ENCODE peak calls at places on chromosomes 16 and 17, in four cellular contexts. One of them, this sample, is unnamed.

GRCh38 chr17:75822119-75822799 is 21.9 kb downstream of the UNC13D start:
- DNase-seq in AG08395: no peak
- DNase-seq in NCI-H1092: no peak
- DNase-seq in NCI-H748 treated with DMSO at 0.1 percent for 48 hours: no peak
- DNase-seq in this sample: peak; percentile 71

GRCh38 chr17:83053779-83054451 is 25.5 kb upstream of the METRNL start:
- DNase-seq in AG08395: no peak
- DNase-seq in NCI-H1092: no peak
- DNase-seq in NCI-H748 treated with DMSO at 0.1 percent for 48 hours: no peak
- DNase-seq in this sample: no peak

GRCh38 chr16:26005336-26005735 is 313.6 kb downstream of the HS3ST4 start:
- DNase-seq in AG08395: no peak
- DNase-seq in NCI-H1092: no peak
- DNase-seq in NCI-H748 treated with DMSO at 0.1 percent for 48 hours: peak; percentile 1
- DNase-seq in this sample: no peak

GRCh38 chr16:88377961-88378360 is 4.8 kb upstream of the ZNF469 start:
- DNase-seq in AG08395: no peak
- DNase-seq in NCI-H1092: no peak
- DNase-seq in NCI-H748 treated with DMSO at 0.1 percent for 48 hours: no peak
- DNase-seq in this sample: no peak

GRCh38 chr16:86508947-86509758 is 1.2 kb upstream of the FOXF1 start:
- DNase-seq in AG08395: peak; percentile 75
- DNase-seq in NCI-H1092: no peak
- DNase-seq in NCI-H748 treated with DMSO at 0.1 percent for 48 hours: peak; percentile 12
- DNase-seq in this sample: no peak

GRCh38 chr16:77191259-77191969 is 424 bp downstream of the MON1B start:
- DNase-seq in AG08395: no peak
- DNase-seq in NCI-H1092: no peak
- DNase-seq in NCI-H748 treated with DMSO at 0.1 percent for 48 hours: no peak
- DNase-seq in this sample: peak; percentile 48

GRCh38 chr16:84795338-84796053 is 24.3 kb upstream of the CRISPLD2 start:
- DNase-seq in AG08395: peak; percentile 87
- DNase-seq in NCI-H1092: no peak
- DNase-seq in NCI-H748 treated with DMSO at 0.1 percent for 48 hours: no peak
- DNase-seq in this sample: no peak

GRCh38 chr17:8084250-8084649 is 3.3 kb downstream of the ALOX12B start:
- DNase-seq in AG08395: no peak
- DNase-seq in NCI-H1092: no peak
- DNase-seq in NCI-H748 treated with DMSO at 0.1 percent for 48 hours: no peak
- DNase-seq in this sample: no peak

GRCh38 chr16:89565256-89565505 is 4.7 kb downstream of the RPL13 start:
- DNase-seq in AG08395: no peak
- DNase-seq in NCI-H1092: no peak
- DNase-seq in NCI-H748 treated with DMSO at 0.1 percent for 48 hours: no peak
- DNase-seq in this sample: peak; percentile 46

GRCh38 chr17:72429066-72429638 is 308.3 kb downstream of the SOX9 start:
- DNase-seq in AG08395: no peak
- DNase-seq in NCI-H1092: no peak
- DNase-seq in NCI-H748 treated with DMSO at 0.1 percent for 48 hours: no peak
- DNase-seq in this sample: no peak

GRCh38 chr16:3188925-3189825 is 1.2 kb downstream of the OR1F1 start:
- DNase-seq in AG08395: peak; percentile 48
- DNase-seq in NCI-H1092: no peak
- DNase-seq in NCI-H748 treated with DMSO at 0.1 percent for 48 hours: no peak
- DNase-seq in this sample: peak; percentile 76

GRCh38 chr16:89423709-89424260 is 66.6 kb downstream of the ANKRD11 start:
- DNase-seq in AG08395: no peak
- DNase-seq in NCI-H1092: no peak
- DNase-seq in NCI-H748 treated with DMSO at 0.1 percent for 48 hours: no peak
- DNase-seq in this sample: no peak

GRCh38 chr16:3017806-3018506 is at the start of gene CLDN6:
- DNase-seq in AG08395: no peak
- DNase-seq in NCI-H1092: peak; percentile 45
- DNase-seq in NCI-H748 treated with DMSO at 0.1 percent for 48 hours: no peak
- DNase-seq in this sample: peak; percentile 92

GRCh38 chr17:67046398-67046797 is 2.0 kb downstream of the CACNG1 start:
- DNase-seq in AG08395: no peak
- DNase-seq in NCI-H1092: no peak
- DNase-seq in NCI-H748 treated with DMSO at 0.1 percent for 48 hours: no peak
- DNase-seq in this sample: no peak

GRCh38 chr16:81625544-81626152 is 153.4 kb upstream of the PLCG2 start:
- DNase-seq in AG08395: peak; percentile 70
- DNase-seq in NCI-H1092: peak; percentile 52
- DNase-seq in NCI-H748 treated with DMSO at 0.1 percent for 48 hours: no peak
- DNase-seq in this sample: no peak

GRCh38 chr17:3602499-3602898 is 6.7 kb downstream of the TRPV1 start:
- DNase-seq in AG08395: no peak
- DNase-seq in NCI-H1092: no peak
- DNase-seq in NCI-H748 treated with DMSO at 0.1 percent for 48 hours: no peak
- DNase-seq in this sample: peak; percentile 61

GRCh38 chr16:86344881-86345280 is 165.4 kb upstream of the FOXF1 start:
- DNase-seq in AG08395: no peak
- DNase-seq in NCI-H1092: no peak
- DNase-seq in NCI-H748 treated with DMSO at 0.1 percent for 48 hours: no peak
- DNase-seq in this sample: no peak

GRCh38 chr17:29251969-29252866 is 5.6 kb downstream of the CRYBA1 start:
- DNase-seq in AG08395: peak; percentile 15
- DNase-seq in NCI-H1092: no peak
- DNase-seq in NCI-H748 treated with DMSO at 0.1 percent for 48 hours: no peak
- DNase-seq in this sample: peak; percentile 32

GRCh38 chr16:12002447-12003006 is 26.0 kb downstream of the SNX29 start:
- DNase-seq in AG08395: peak; percentile 57
- DNase-seq in NCI-H1092: peak; percentile 48
- DNase-seq in NCI-H748 treated with DMSO at 0.1 percent for 48 hours: no peak
- DNase-seq in this sample: no peak

GRCh38 chr17:46850688-46851028 is 725 bp upstream of the WNT9B start:
- DNase-seq in AG08395: no peak
- DNase-seq in NCI-H1092: no peak
- DNase-seq in NCI-H748 treated with DMSO at 0.1 percent for 48 hours: no peak
- DNase-seq in this sample: no peak

GRCh38 chr17:80471922-80472321 is 4.5 kb downstream of the NPTX1 start:
- DNase-seq in AG08395: no peak
- DNase-seq in NCI-H1092: no peak
- DNase-seq in NCI-H748 treated with DMSO at 0.1 percent for 48 hours: no peak
- DNase-seq in this sample: no peak

GRCh38 chr17:40827746-40828453 is 5.5 kb upstream of the KRT10 start:
- DNase-seq in AG08395: no peak
- DNase-seq in NCI-H1092: no peak
- DNase-seq in NCI-H748 treated with DMSO at 0.1 percent for 48 hours: no peak
- DNase-seq in this sample: no peak

GRCh38 chr17:27310548-27311110 is 16.7 kb downstream of the WSB1 start:
- DNase-seq in AG08395: no peak
- DNase-seq in NCI-H1092: no peak
- DNase-seq in NCI-H748 treated with DMSO at 0.1 percent for 48 hours: no peak
- DNase-seq in this sample: no peak

GRCh38 chr16:85916141-85916890 is 17.4 kb downstream of the IRF8 start:
- DNase-seq in AG08395: no peak
- DNase-seq in NCI-H1092: no peak
- DNase-seq in NCI-H748 treated with DMSO at 0.1 percent for 48 hours: no peak
- DNase-seq in this sample: no peak

GRCh38 chr17:34669511-34669910 is 90.1 kb downstream of the TMEM132E start:
- DNase-seq in AG08395: no peak
- DNase-seq in NCI-H1092: no peak
- DNase-seq in NCI-H748 treated with DMSO at 0.1 percent for 48 hours: no peak
- DNase-seq in this sample: no peak

GRCh38 chr17:7651959-7652658 is 1.4 kb downstream of the ATP1B2 start:
- DNase-seq in AG08395: no peak
- DNase-seq in NCI-H1092: no peak
- DNase-seq in NCI-H748 treated with DMSO at 0.1 percent for 48 hours: no peak
- DNase-seq in this sample: no peak

GRCh38 chr16:29705030-29705429 is 26.1 kb downstream of the QPRT start:
- DNase-seq in AG08395: no peak
- DNase-seq in NCI-H1092: no peak
- DNase-seq in NCI-H748 treated with DMSO at 0.1 percent for 48 hours: no peak
- DNase-seq in this sample: no peak

GRCh38 chr17:50070908-50071680 is 15.2 kb downstream of the ITGA3 start:
- DNase-seq in AG08395: no peak
- DNase-seq in NCI-H1092: no peak
- DNase-seq in NCI-H748 treated with DMSO at 0.1 percent for 48 hours: no peak
- DNase-seq in this sample: no peak

GRCh38 chr17:676060-676745 is 38.4 kb downstream of the VPS53 start:
- DNase-seq in AG08395: no peak
- DNase-seq in NCI-H1092: no peak
- DNase-seq in NCI-H748 treated with DMSO at 0.1 percent for 48 hours: no peak
- DNase-seq in this sample: no peak